ENCODE peak calls at places on chromosomes 2 and 18, in nine cellular contexts. I is H9, V is thoracic aorta, Q is lower lobe of right lung, F is left ventricle myocardium inferior, R is breast epithelium, T is transverse colon, G is SJCRH30, Y is fibroblast of lung. K is an unnamed sample.
A peak's percentile ranks its signal among the peaks of the same experiment; 100 is the strongest.

GRCh38 chr18:45850021-45850420 is 24.5 kb downstream of the SIGLEC15 start:
- DNase-seq in I (peak; percentile 59), V (no peak), Q (no peak), F (no peak), R (no peak), T (no peak), G (no peak), Y (no peak), K (no peak)

GRCh38 chr2:215950009-215950408 is 63.3 kb downstream of the MREG start:
- DNase-seq in I (no peak), V (no peak), Q (no peak), F (no peak), R (no peak), T (no peak), G (peak; percentile 67), Y (peak; percentile 57), K (no peak)

GRCh38 chr18:14940738-14941137 is 192.8 kb downstream of the ANKRD30B start:
- DNase-seq in I (no peak), V (no peak), Q (no peak), F (no peak), R (no peak), T (no peak), G (no peak), Y (no peak), K (no peak)

GRCh38 chr2:64142817-64143153 is 1.4 kb downstream of the PELI1 start:
- DNase-seq in I (no peak), V (no peak), Q (no peak), F (no peak), R (no peak), T (no peak), G (peak; percentile 44), Y (peak; percentile 43), K (no peak)

GRCh38 chr2:33723322-33723721 is 124.2 kb upstream of the FAM98A start:
- DNase-seq in I (no peak), V (no peak), Q (no peak), F (no peak), R (no peak), T (no peak), G (no peak), Y (no peak), K (no peak)

GRCh38 chr18:46350598-46351172 is 246.5 kb downstream of the HAUS1 start:
- DNase-seq in I (no peak), V (no peak), Q (no peak), F (no peak), R (no peak), T (no peak), G (no peak), Y (no peak), K (no peak)

GRCh38 chr2:215931256-215931903 is 82.0 kb downstream of the MREG start:
- DNase-seq in I (no peak), V (peak; percentile 15), Q (no peak), F (peak; percentile 20), R (no peak), T (peak; percentile 58), G (peak; percentile 86), Y (peak; percentile 87), K (peak; percentile 14)

GRCh38 chr2:120245520-120245835 is 7.2 kb upstream of the RALB start:
- DNase-seq in I (no peak), V (no peak), Q (no peak), F (no peak), R (no peak), T (peak; percentile 90), G (peak; percentile 31), Y (peak; percentile 49), K (peak; percentile 52)

GRCh38 chr18:3042337-3042736 is 29.4 kb upstream of the LPIN2 start:
- DNase-seq in I (no peak), V (no peak), Q (no peak), F (no peak), R (no peak), T (no peak), G (no peak), Y (no peak), K (no peak)

GRCh38 chr2:178066890-178067669 is 5.5 kb downstream of the PDE11A start:
- DNase-seq in I (no peak), V (no peak), Q (no peak), F (no peak), R (no peak), T (no peak), G (no peak), Y (no peak), K (no peak)

GRCh38 chr2:190748966-190749365 is 100.1 kb downstream of the NAB1 start:
- DNase-seq in I (no peak), V (no peak), Q (no peak), F (no peak), R (no peak), T (no peak), G (no peak), Y (no peak), K (no peak)

GRCh38 chr2:85409719-85410583 is at the start of gene CAPG:
- DNase-seq in I (peak; percentile 68), V (no peak), Q (peak; percentile 89), F (peak; percentile 50), R (peak; percentile 75), T (peak; percentile 94), G (no peak), Y (no peak), K (peak; percentile 54)

GRCh38 chr2:54122171-54122935 is 6.9 kb downstream of the ACYP2 start:
- DNase-seq in I (no peak), V (no peak), Q (no peak), F (no peak), R (no peak), T (no peak), G (no peak), Y (no peak), K (no peak)

DNA sequence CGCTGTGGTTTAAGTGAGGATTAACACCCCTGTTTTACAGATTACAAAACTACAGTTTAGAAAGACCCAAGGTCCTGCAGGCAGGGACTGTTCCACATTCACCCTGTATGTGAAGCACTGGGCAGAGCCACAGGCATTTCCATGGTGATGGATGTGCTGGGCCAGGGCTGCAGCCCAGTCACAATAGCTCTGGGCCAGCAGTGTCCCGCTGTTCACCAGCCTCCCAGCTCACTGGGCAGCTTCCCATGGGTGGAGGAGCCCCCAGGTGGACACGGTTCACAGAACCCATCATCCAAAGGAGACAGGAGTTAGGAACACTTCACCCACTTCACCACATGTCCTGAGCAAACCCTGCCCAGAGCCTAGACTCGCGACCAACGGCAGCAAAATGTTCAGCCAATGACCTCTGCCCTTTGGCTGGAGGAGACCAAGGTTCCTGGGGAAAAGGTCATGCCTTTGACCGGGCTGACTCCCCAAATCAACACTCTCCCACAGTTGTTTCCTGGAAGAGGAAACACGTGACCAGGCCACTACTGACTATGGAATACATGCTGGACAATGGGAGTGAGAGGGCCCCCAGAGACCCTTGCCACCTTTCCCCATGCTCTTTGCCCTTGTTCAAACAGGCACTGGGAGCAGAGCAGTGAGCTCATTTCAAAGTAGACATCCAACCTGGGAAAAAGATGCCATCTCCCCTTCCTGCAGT is 28.0 kb upstream of the SLC35F6 start:
- DNase-seq in I (no peak), V (no peak), Q (no peak), F (no peak), R (no peak), T (no peak), G (no peak), Y (no peak), K (peak; percentile 28)
- H3K27me3 ChIP-seq in I (no peaks in the 10 kb centered on the region), V (no peaks in the 10 kb centered on the region), Q (no peaks in the 10 kb centered on the region), F (no peaks in the 10 kb centered on the region), R (no peaks in the 10 kb centered on the region), T (no peaks in the 10 kb centered on the region), G (no peaks in the 10 kb centered on the region), Y (peaks cover 3% of the 10 kb centered on the region), K (no peaks in the 10 kb centered on the region)

GRCh38 chr18:62531931-62532330 is 9.1 kb downstream of the ZCCHC2 start:
- DNase-seq in I (no peak), V (no peak), Q (no peak), F (no peak), R (no peak), T (no peak), G (no peak), Y (no peak), K (no peak)
- H3K4me1 ChIP-seq in I (no peaks in the 10 kb centered on the region), V (peaks cover 44% of the 10 kb centered on the region), Q (peaks cover 33% of the 10 kb centered on the region), F (peaks cover 69% of the 10 kb centered on the region), R (no peaks in the 10 kb centered on the region), T (peaks cover 42% of the 10 kb centered on the region), G (no peaks in the 10 kb centered on the region), Y (peaks cover 3% of the 10 kb centered on the region), K (peaks cover 19% of the 10 kb centered on the region)

DNA sequence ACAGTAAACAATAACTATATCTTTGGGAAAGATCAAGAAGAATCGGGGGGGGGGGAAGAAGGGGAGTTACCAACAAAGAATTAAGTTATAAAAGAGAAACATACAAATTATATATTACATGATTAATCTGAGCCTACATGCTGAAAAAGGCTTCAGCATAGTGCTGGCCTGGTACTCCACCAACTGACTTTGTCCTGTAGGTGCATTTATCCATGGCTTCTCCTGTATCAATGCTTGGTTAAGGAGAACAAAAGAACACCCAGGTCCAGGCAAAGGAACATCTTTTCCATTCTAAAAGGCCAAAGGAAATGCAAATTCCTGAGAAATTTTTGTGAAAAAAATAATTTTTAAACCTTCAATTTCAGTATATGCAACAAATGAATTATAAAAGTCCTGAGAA is 24.2 kb downstream of the RPRD1A start:
- DNase-seq in I (no peak), V (no peak), Q (no peak), F (no peak), R (no peak), T (no peak), G (no peak), Y (no peak), K (no peak)
- H3K9me3 ChIP-seq in I (peaks cover 10% of the 10 kb centered on the region), V (no peaks in the 10 kb centered on the region), Q (peaks cover 5% of the 10 kb centered on the region), F (peaks cover 17% of the 10 kb centered on the region), R (peaks cover 4% of the 10 kb centered on the region), T (no peaks in the 10 kb centered on the region), G (no peaks in the 10 kb centered on the region), Y (no peaks in the 10 kb centered on the region), K (no peaks in the 10 kb centered on the region)

GRCh38 chr18:79401494-79402208 is 5.9 kb downstream of the NFATC1 start:
- DNase-seq in I (no peak), V (no peak), Q (peak; percentile 45), F (peak; percentile 10), R (no peak), T (no peak), G (no peak), Y (no peak), K (peak; percentile 76)

GRCh38 chr18:79400591-79401381 is 5.1 kb downstream of the NFATC1 start:
- DNase-seq in I (no peak), V (no peak), Q (peak; percentile 51), F (peak; percentile 16), R (no peak), T (no peak), G (no peak), Y (no peak), K (peak; percentile 70)

GRCh38 chr18:79399275-79400081 is 3.7 kb downstream of the NFATC1 start:
- DNase-seq in I (no peak), V (no peak), Q (peak; percentile 61), F (peak; percentile 21), R (no peak), T (no peak), G (no peak), Y (no peak), K (peak; percentile 78)

GRCh38 chr18:79397830-79398761 is 2.4 kb downstream of the NFATC1 start:
- DNase-seq in I (no peak), V (no peak), Q (peak; percentile 50), F (peak; percentile 15), R (no peak), T (no peak), G (no peak), Y (no peak), K (peak; percentile 24)

DNA sequence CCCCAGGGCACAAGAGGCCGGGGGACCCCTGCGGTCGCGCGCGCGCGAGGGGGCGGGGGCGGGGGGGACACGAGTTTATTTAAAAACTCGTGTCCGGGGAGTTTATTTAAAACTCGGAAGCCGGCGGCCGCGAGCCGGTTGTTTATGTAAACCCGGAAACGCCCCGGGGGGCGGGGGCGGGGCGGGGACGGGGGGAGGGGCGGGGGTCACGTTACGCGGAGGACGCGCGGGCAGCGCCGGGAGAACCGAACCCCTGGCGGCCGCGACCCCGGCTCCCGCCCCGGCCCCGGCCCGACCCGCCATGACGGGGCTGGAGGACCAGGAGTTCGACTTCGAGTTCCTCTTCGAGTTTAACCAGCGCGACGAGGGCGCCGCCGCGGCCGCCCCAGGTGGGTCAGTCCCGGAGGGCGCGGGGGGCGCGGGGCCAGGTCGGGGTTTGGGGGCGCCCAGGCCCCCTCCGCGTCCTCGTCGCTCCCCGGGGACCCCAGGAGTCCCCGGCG is 4.4 kb downstream of the NFATC1 start:
- DNase-seq in I (no peak), V (no peak), Q (peak; percentile 87), F (peak; percentile 78), R (peak; percentile 78), T (peak; percentile 73), G (no peak), Y (peak; percentile 8), K (peak; percentile 63)
- H3K27me3 ChIP-seq in I (peaks cover 33% of the 10 kb centered on the region), V (no peaks in the 10 kb centered on the region), Q (no peaks in the 10 kb centered on the region), F (no peaks in the 10 kb centered on the region), R (no peaks in the 10 kb centered on the region), T (peaks cover 73% of the 10 kb centered on the region), G (no peaks in the 10 kb centered on the region), Y (no peaks in the 10 kb centered on the region), K (no peaks in the 10 kb centered on the region)